ENCODE peak calls at places on chromosomes 7 and 10, in ten cellular contexts. P is lung; O is epithelial cell of esophagus; E is cardiac muscle cell; S is colonic mucosa; U is heart right ventricle; Y is HFF-Myc; M is GM20000; W is stomach; K is CD4-positive, alpha-beta T cell. Q is an unnamed sample.

GRCh38 chr7:48472640-48473039 is 301.4 kb downstream of the ABCA13 start:
- DNase-seq in P (no peak), O (no peak), E (no peak), S (no peak), U (no peak), Y (no peak), M (no peak), W (no peak), K (no peak), Q (no peak)

GRCh38 chr7:88331322-88331721 is 24.6 kb upstream of the STEAP4 start:
- DNase-seq in P (no peak), O (no peak), E (no peak), S (no peak), U (no peak), Y (no peak), M (no peak), W (no peak), K (no peak), Q (peak; percentile 4)

GRCh38 chr10:60312818-60313588 is 76.7 kb downstream of the ANK3 start:
- DNase-seq in P (no peak), O (peak; percentile 41), E (no peak), S (no peak), U (no peak), Y (peak; percentile 32), M (no peak), W (no peak), K (no peak), Q (no peak)

GRCh38 chr7:102908676-102909075 is 4.1 kb upstream of the LRRC17 start:
- DNase-seq in P (no peak), O (no peak), E (no peak), S (no peak), U (no peak), Y (no peak), M (no peak), W (no peak), K (no peak), Q (no peak)

GRCh38 chr10:86668297-86669165 is at the start of gene LDB3:
- DNase-seq in P (no peak), O (no peak), E (peak; percentile 97), S (no peak), U (peak; percentile 84), Y (no peak), M (peak; percentile 64), W (peak; percentile 33), K (no peak), Q (no peak)

GRCh38 chr10:19904202-19904661 is 88.0 kb downstream of the PLXDC2 start:
- DNase-seq in P (no peak), O (no peak), E (no peak), S (no peak), U (no peak), Y (no peak), M (no peak), W (no peak), K (no peak), Q (no peak)

GRCh38 chr7:28407643-28408042 is 4.7 kb upstream of the CREB5 start:
- DNase-seq in P (no peak), O (peak; percentile 94), E (no peak), S (peak; percentile 28), U (no peak), Y (no peak), M (peak; percentile 11), W (no peak), K (no peak), Q (peak; percentile 69)

GRCh38 chr7:8436965-8437364 is 3.6 kb downstream of the NXPH1 start:
- DNase-seq in P (no peak), O (peak; percentile 48), E (peak; percentile 67), S (peak; percentile 48), U (no peak), Y (no peak), M (peak; percentile 81), W (peak; percentile 64), K (no peak), Q (no peak)

GRCh38 chr7:26170663-26171062 is 18.7 kb downstream of the NFE2L3 start:
- DNase-seq in P (no peak), O (no peak), E (no peak), S (no peak), U (no peak), Y (no peak), M (no peak), W (no peak), K (no peak), Q (no peak)

GRCh38 chr10:113126506-113127192 is 176.6 kb downstream of the TCF7L2 start:
- DNase-seq in P (peak; percentile 57), O (peak; percentile 82), E (peak; percentile 84), S (peak; percentile 65), U (peak; percentile 55), Y (no peak), M (peak; percentile 54), W (peak; percentile 75), K (peak; percentile 45), Q (peak; percentile 52)
- TF ChIP-seq CTCF in P (peak; percentile 43), O (peak; percentile 36), E (peak; percentile 43), S (peak; percentile 53), U (peak; percentile 56), Y (peak; percentile 23), M (peak; percentile 45), W (peak; percentile 72), K (no peak), Q (peak; percentile 10)

GRCh38 chr10:62851449-62851848 is 35.3 kb upstream of the EGR2 start:
- DNase-seq in P (no peak), O (peak; percentile 27), E (no peak), S (no peak), U (no peak), Y (no peak), M (no peak), W (no peak), K (no peak), Q (no peak)
- TF ChIP-seq CTCF in P (no peak), O (peak; percentile 29), E (peak; percentile 33), S (no peak), U (no peak), Y (peak; percentile 38), M (peak; percentile 8), W (no peak), K (no peak), Q (peak; percentile 11)

GRCh38 chr10:75294866-75295692 is 59.3 kb upstream of the COMTD1 start:
- DNase-seq in P (peak; percentile 73), O (peak; percentile 99), E (peak; percentile 96), S (peak; percentile 74), U (peak; percentile 82), Y (peak; percentile 36), M (peak; percentile 73), W (peak; percentile 74), K (peak; percentile 63), Q (peak; percentile 32)
- TF ChIP-seq CTCF in P (no peak), O (peak; percentile 13), E (peak; percentile 2), S (no peak), U (no peak), Y (peak; percentile 9), M (no peak), W (peak; percentile 19), K (peak; percentile 13), Q (peak; percentile 4)

DNA sequence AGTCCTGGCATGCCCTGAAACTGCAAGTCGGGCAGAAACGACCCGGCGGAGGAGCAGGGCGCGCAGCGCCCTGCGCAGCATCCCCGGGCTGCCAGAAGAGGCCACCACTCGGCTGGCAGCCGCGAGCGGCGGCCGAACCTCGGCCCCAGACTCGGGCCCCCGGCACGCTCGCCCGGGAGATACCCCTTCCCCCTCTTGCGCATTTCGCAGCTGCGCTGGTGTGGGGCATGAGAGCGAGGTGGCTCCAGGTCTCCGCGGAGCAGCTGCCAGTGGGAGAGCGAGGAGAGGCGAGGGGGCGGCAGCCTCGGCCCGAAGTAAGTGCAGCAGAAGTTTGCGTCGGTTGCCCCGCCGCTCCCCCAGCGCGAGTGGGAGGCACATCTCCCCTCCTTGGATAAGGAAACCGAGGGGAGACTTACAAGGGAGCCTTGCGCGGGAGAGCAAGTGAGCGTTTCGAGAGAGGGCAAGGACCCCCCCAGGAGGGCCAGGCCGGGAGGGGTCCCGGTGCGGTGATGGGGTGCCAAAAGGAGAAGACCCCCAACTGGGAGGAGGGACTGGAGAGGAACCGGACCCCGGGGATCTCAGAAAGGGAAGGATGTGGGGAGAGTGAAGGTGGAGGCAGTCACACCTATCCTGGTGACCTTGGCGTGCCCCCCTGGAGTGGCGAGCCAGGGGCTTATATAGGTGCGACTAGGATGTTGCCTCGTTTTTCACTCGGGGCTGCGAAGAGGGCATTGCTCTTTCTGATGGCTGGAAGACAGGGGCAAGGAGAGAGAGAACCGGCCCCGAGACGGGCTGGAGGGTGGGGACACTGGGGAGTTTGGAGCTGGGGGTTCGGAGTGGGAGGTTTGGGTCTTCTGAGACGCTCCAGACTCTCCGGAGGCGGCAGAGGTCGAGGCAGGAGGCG is 256.3 kb downstream of the OTUD1 start:
- DNase-seq in P (no peak), O (no peak), E (no peak), S (no peak), U (no peak), Y (no peak), M (no peak), W (no peak), K (no peak), Q (no peak)
- TF ChIP-seq CTCF in P (no peak), O (no peak), E (no peak), S (no peak), U (no peak), Y (no peak), M (no peak), W (no peak), K (no peak), Q (no peak)

GRCh38 chr10:132484922-132485321 is 52.7 kb upstream of the INPP5A start:
- DNase-seq in P (no peak), O (no peak), E (no peak), S (no peak), U (no peak), Y (no peak), M (no peak), W (no peak), K (no peak), Q (no peak)
- TF ChIP-seq CTCF in P (no peak), O (no peak), E (no peak), S (no peak), U (no peak), Y (no peak), M (no peak), W (no peak), K (no peak), Q (no peak)

DNA sequence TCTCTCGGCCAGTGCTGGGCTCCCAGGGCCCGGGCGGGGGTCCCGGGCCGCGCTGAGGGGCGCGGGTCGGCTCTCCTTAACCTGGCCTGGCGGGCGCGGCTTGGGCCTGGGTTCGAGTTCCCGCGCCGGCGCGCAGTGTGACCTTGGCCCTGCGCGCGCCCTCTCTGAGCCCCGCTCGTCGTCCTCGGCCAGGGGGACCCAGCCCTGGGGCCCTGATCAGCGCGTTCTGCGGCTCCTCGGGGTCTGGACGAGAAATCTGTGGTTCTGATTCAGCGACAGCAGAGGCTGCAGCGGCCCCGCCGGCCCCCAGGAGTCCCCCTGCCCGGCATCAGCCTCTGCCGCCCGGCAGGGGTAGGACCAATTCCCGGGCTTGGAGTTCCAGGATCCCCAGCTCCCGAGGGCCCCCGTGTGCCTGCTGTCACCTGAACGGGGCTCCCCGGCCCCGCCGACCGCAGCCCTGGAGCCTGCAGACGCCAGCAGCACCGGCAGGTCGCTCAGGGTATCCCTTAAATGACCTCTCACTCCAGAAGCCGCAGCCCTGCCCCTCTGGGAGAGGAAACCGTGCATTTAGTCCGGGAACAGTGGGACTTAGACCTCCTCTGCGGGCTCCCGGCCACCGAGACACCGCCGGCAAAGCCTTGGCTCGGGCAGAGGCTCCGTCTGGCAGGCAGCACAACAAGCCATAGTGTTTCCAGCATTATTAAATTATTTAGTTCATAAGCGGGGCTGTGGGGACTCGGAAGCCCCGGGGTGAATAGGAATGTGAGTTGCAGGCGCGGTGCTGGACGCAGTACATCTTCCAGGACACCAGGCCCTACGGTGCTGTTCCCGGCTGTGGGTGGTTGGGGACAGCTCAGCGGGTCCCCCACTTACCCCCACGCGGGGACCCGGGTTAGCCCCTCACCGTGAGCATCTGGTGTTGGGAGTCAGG is 572 bp downstream of the CHST12 start:
- DNase-seq in P (peak; percentile 38), O (peak; percentile 34), E (peak; percentile 66), S (peak; percentile 42), U (no peak), Y (no peak), M (peak; percentile 64), W (peak; percentile 44), K (peak; percentile 49), Q (no peak)
- TF ChIP-seq CTCF in P (no peak), O (no peak), E (peak; percentile 25), S (no peak), U (no peak), Y (no peak), M (no peak), W (no peak), K (no peak), Q (no peak)

Q was measured in AG09319.